ENCODE peak calls at places on chromosomes 7 and 10, in eight cellular contexts. J, T, D, Z, F, P, I and B are unnamed samples. For H3K4me1, the result is how much of the 10 kb centered on the place peaks cover.

GRCh38 chr7:35537067-35538023 is 157.6 kb downstream of the HERPUD2 start:
- DNase-seq in J (peak), T (peak), D (peak), Z (peak), F (peak), P (peak), I (peak), B (peak)

GRCh38 chr10:10872035-10872673 is 145.5 kb upstream of the CELF2 start:
- DNase-seq in J (no peak), T (no peak), D (no peak), Z (no peak), F (no peak), P (no peak), I (peak), B (no peak)

GRCh38 chr7:129840757-129841156 is 112.0 kb downstream of the UBE2H start:
- DNase-seq in J (no peak), T (no peak), D (no peak), Z (no peak), F (no peak), P (no peak), I (no peak), B (no peak)

GRCh38 chr10:117246997-117247667 is 6.2 kb downstream of the SLC18A2 start:
- DNase-seq in J (no peak), T (no peak), D (no peak), Z (no peak), F (no peak), P (no peak), I (no peak), B (no peak)

GRCh38 chr10:50216894-50217293 is 34.4 kb downstream of the ASAH2 start:
- DNase-seq in J (no peak), T (no peak), D (no peak), Z (no peak), F (no peak), P (no peak), I (no peak), B (no peak)

GRCh38 chr10:10351451-10351850 is 666.2 kb upstream of the CELF2 start:
- DNase-seq in J (no peak), T (no peak), D (no peak), Z (no peak), F (no peak), P (no peak), I (no peak), B (no peak)

GRCh38 chr7:118079369-118079768 is 104.6 kb upstream of the LSM8 start:
- DNase-seq in J (no peak), T (no peak), D (no peak), Z (no peak), F (no peak), P (no peak), I (no peak), B (no peak)

GRCh38 chr10:116811691-116812090 is 37.6 kb upstream of the ENO4 start:
- DNase-seq in J (no peak), T (no peak), D (no peak), Z (no peak), F (no peak), P (no peak), I (no peak), B (no peak)

GRCh38 chr7:112103246-112103645 is 103.0 kb downstream of the DOCK4 start:
- DNase-seq in J (no peak), T (no peak), D (no peak), Z (no peak), F (no peak), P (no peak), I (no peak), B (peak)

GRCh38 chr10:120644549-120645410 is 187.8 kb downstream of the PLPP4 start:
- DNase-seq in J (no peak), T (no peak), D (no peak), Z (no peak), F (no peak), P (no peak), I (no peak), B (no peak)

GRCh38 chr7:27198138-27198841 is 1.6 kb downstream of the HOXA13 start:
- DNase-seq in J (no peak), T (no peak), D (no peak), Z (no peak), F (peak), P (no peak), I (no peak), B (no peak)

GRCh38 chr10:96765406-96766240 is 45.3 kb upstream of the PIK3AP1 start:
- DNase-seq in J (peak), T (peak), D (peak), Z (peak), F (no peak), P (peak), I (peak), B (peak)
- H3K4me1 ChIP-seq in J (under half), T (under half), D (under half), Z (under half), F (under half), P (under half), I (under half), B (under half)

GRCh38 chr10:104318810-104319684 is 19.2 kb downstream of the ITPRIP start:
- DNase-seq in J (peak), T (no peak), D (no peak), Z (no peak), F (no peak), P (no peak), I (no peak), B (no peak)
- TF ChIP-seq POLR2AphosphoS5 in J (peak), T (no peak), D (no peak), Z (peak), F (no peak), P (no peak), I (peak), B (no peak)

DNA sequence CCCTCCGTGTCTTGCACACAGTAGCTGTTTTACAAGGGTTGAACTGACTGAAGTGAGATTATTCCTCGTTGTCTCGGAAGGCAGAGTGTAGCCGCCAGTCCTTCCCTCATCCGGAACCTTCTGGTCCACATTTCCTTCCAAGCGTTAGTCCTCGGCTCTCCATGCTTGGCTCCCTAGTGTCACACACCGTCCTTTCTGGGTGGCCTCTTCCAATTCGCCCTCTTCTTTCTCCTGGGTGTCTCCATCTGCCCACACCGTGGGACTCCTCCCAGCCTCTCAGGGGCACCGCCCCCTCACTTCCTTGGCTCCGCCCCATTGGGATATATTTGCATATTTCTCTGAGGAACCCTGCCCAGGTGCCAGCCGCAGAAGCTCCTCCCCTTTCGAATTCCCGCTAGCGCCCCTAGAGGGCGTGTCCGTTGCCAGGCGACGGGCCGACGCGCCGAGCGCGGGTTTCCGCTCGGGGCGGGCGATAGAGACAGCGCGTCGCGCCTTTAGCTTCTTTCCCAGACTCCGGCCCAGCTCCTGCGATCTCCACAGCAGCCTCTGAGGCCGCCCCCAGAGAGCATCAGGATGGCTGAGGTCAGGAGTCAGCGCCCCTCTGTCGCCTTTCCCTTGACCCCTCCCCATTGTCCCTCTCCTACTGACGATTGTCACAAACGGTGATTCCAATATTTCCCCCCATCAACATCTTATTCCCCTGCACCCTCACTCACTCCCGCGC is at the start of gene CFAP58:
- DNase-seq in J (peak), T (peak), D (peak), Z (peak), F (peak), P (peak), I (peak), B (peak)
- H3K4me1 ChIP-seq in J (under half), T (under half), D (under half), Z (under half), F (under half), P (under half), I (under half), B (under half)

GRCh38 chr10:35378547-35379210 is 42.4 kb downstream of the CCNY start:
- DNase-seq in J (no peak), T (no peak), D (no peak), Z (no peak), F (no peak), P (no peak), I (no peak), B (no peak)

GRCh38 chr10:35377050-35377723 is 40.9 kb downstream of the CCNY start:
- DNase-seq in J (no peak), T (no peak), D (no peak), Z (no peak), F (no peak), P (no peak), I (no peak), B (no peak)

GRCh38 chr10:35375091-35375765 is 38.9 kb downstream of the CCNY start:
- DNase-seq in J (no peak), T (no peak), D (no peak), Z (no peak), F (no peak), P (no peak), I (no peak), B (no peak)

GRCh38 chr10:35382096-35382495 is 45.8 kb downstream of the CCNY start:
- DNase-seq in J (no peak), T (no peak), D (no peak), Z (no peak), F (no peak), P (no peak), I (no peak), B (no peak)

GRCh38 chr10:35379226-35380137 is 43.2 kb downstream of the CCNY start:
- DNase-seq in J (no peak), T (no peak), D (no peak), Z (no peak), F (no peak), P (no peak), I (no peak), B (no peak)
- TF ChIP-seq POLR2AphosphoS5 in J (peak), T (no peak), D (no peak), Z (peak), F (peak), P (no peak), I (no peak), B (no peak)

DNA sequence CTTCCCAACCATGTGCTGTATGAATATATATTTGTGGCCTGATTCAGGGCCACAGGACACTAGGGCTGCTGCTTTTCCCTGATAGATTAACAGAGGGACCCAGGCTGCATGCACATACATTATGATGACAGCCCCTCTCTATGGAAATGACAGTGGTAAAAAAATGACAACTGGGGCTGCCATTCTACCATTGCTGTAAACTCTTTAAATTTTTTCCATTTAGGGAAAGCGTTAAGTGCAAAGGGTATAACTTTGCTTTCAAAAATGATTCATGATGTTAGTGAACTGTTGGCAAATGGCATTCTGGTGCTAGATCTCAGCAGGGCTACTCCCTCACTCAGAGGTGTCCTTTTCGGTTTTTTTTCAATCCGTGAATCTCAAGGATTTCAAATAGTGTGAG is 4.2 kb downstream of the CTBP2 start:
- DNase-seq in J (peak), T (no peak), D (no peak), Z (no peak), F (no peak), P (no peak), I (no peak), B (no peak)
- H3K4me1 ChIP-seq in J (half or more), T (under half), D (half or more), Z (half or more), F (half or more), P (under half), I (under half), B (under half)